ENCODE peak calls at places on chromosome 10, in four cellular contexts. Z is GM06990, T is breast epithelium, F is NT2/D1. B is an unnamed sample.
A peak's percentile ranks its signal among the peaks of the same experiment; 100 is the strongest.

GRCh38 chr10:122089343-122090015 is 100.5 kb downstream of the TACC2 start:
- DNase-seq in Z (no peak), T (no peak), F (no peak), B (no peak)

GRCh38 chr10:11988924-11989323 is 53.7 kb downstream of the UPF2 start:
- DNase-seq in Z (no peak), T (no peak), F (no peak), B (no peak)

GRCh38 chr10:133359554-133359971 is 1.7 kb upstream of the FUOM start:
- DNase-seq in Z (no peak), T (no peak), F (no peak), B (no peak)

GRCh38 chr10:119412831-119413737 is 129.4 kb downstream of the RGS10 start:
- DNase-seq in Z (no peak), T (no peak), F (no peak), B (no peak)

GRCh38 chr10:7541137-7542087 is 125.4 kb downstream of the ITIH5 start:
- DNase-seq in Z (no peak), T (no peak), F (peak; percentile 77), B (no peak)

GRCh38 chr10:113381906-113382562 is 170.8 kb upstream of the HABP2 start:
- DNase-seq in Z (no peak), T (no peak), F (no peak), B (peak; percentile 37)

GRCh38 chr10:6579904-6580278 is at the start of gene PRKCQ:
- DNase-seq in Z (no peak), T (no peak), F (no peak), B (no peak)

GRCh38 chr10:123390874-123391273 is 236.7 kb downstream of the BUB3 start:
- DNase-seq in Z (peak; percentile 72), T (no peak), F (no peak), B (peak; percentile 91)

GRCh38 chr10:121696854-121697253 is 98.6 kb upstream of the FGFR2 start:
- DNase-seq in Z (no peak), T (no peak), F (no peak), B (peak; percentile 39)

GRCh38 chr10:12803781-12804180 is 197.7 kb downstream of the CCDC3 start:
- DNase-seq in Z (no peak), T (no peak), F (no peak), B (no peak)

GRCh38 chr10:27792191-27792590 is 46.6 kb upstream of the MKX start:
- DNase-seq in Z (no peak), T (no peak), F (no peak), B (no peak)

GRCh38 chr10:45080321-45080720 is 79.6 kb downstream of the ZNF22 start:
- DNase-seq in Z (no peak), T (no peak), F (no peak), B (no peak)

GRCh38 chr10:84543077-84543476 is 214.7 kb downstream of the CCSER2 start:
- DNase-seq in Z (no peak), T (no peak), F (no peak), B (no peak)

GRCh38 chr10:96488161-96488935 is 25.4 kb downstream of the TLL2 start:
- DNase-seq in Z (no peak), T (no peak), F (no peak), B (no peak)

GRCh38 chr10:1434202-1434601 is 303.1 kb downstream of the ADARB2 start:
- DNase-seq in Z (no peak), T (no peak), F (no peak), B (no peak)

GRCh38 chr10:34047389-34047788 is 712.9 kb upstream of the NRP1 start:
- DNase-seq in Z (no peak), T (no peak), F (no peak), B (no peak)

GRCh38 chr10:2980116-2980515 is 87.2 kb upstream of the PFKP start:
- DNase-seq in Z (no peak), T (no peak), F (no peak), B (no peak)

GRCh38 chr10:2978111-2978510 is 89.2 kb upstream of the PFKP start:
- DNase-seq in Z (no peak), T (no peak), F (peak; percentile 35), B (peak; percentile 39)

GRCh38 chr10:2978574-2979266 is 88.6 kb upstream of the PFKP start:
- DNase-seq in Z (no peak), T (no peak), F (no peak), B (no peak)

GRCh38 chr10:2980791-2981360 is 86.5 kb upstream of the PFKP start:
- DNase-seq in Z (no peak), T (no peak), F (no peak), B (peak; percentile 28)

GRCh38 chr10:2979267-2979660 is 88.1 kb upstream of the PFKP start:
- DNase-seq in Z (no peak), T (no peak), F (no peak), B (no peak)
- H3K4me3 ChIP-seq in Z (no peak overlapping the region), T (no peak overlapping the region), F (no peak overlapping the region), B (no peak overlapping the region)

GRCh38 chr10:103832806-103833205 is 22.6 kb downstream of the SH3PXD2A start:
- DNase-seq in Z (no peak), T (no peak), F (no peak), B (no peak)

GRCh38 chr10:103833731-103834365 is 21.5 kb downstream of the SH3PXD2A start:
- DNase-seq in Z (no peak), T (no peak), F (no peak), B (no peak)

GRCh38 chr10:103835121-103836045 is 20.0 kb downstream of the SH3PXD2A start:
- DNase-seq in Z (no peak), T (no peak), F (no peak), B (no peak)

GRCh38 chr10:103836273-103836672 is 19.1 kb downstream of the SH3PXD2A start:
- DNase-seq in Z (no peak), T (no peak), F (no peak), B (no peak)

DNA sequence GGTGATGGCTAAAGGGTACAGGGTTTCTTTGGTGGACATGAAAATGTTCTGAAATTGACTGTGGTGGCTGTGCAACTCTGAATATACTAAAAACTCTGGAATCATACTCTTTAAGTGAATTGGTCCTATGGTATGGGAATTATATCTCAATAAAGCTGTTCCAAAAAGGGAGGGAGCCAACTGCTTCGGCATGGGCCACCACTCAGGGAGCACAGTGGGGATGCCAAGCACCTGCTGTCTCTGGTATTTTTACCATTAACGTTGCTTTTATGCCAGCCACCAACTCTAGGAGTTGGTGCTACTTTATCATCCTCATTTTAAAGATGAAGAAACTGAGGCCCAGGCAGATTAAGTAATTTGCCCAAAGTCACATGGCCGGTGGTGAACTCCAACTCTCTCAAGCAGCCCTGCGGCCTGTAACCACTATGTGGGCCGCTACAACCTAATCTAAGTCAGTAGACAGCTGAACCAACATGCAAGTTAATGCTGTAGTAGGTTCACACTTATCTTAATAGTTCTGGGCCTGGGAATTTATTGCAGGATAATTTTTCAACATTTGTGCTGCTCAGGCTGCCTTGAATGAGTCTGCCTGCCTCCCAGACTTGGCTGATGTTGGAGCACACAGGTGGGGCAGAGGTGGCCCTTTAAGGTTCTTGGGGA is 20.8 kb downstream of the SH3PXD2A start:
- DNase-seq in Z (no peak), T (no peak), F (no peak), B (no peak)
- H3K4me3 ChIP-seq in Z (no peak overlapping the region), T (no peak overlapping the region), F (no peak overlapping the region), B (no peak overlapping the region)

GRCh38 chr10:61965694-61966284 is 64.3 kb downstream of the ARID5B start:
- DNase-seq in Z (no peak), T (no peak), F (no peak), B (no peak)
- H3K4me3 ChIP-seq in Z (no peak overlapping the region), T (no peak overlapping the region), F (no peak overlapping the region), B (peak overlapping the region; percentile 41)

GRCh38 chr10:99374526-99374925 is 45.4 kb downstream of the CNNM1 start:
- DNase-seq in Z (no peak), T (no peak), F (no peak), B (no peak)
- H3K4me3 ChIP-seq in Z (no peak overlapping the region), T (no peak overlapping the region), F (no peak overlapping the region), B (no peak overlapping the region)

GRCh38 chr10:71212249-71213126 is at the start of gene UNC5B:
- DNase-seq in Z (peak; percentile 74), T (peak; percentile 91), F (no peak), B (peak; percentile 42)
- H3K4me3 ChIP-seq in Z (no peak within 1 kb of the TSS), T (peak within 1 kb of the TSS; percentile 90), F (peak within 1 kb of the TSS; percentile 78), B (no peak within 1 kb of the TSS)

DNA sequence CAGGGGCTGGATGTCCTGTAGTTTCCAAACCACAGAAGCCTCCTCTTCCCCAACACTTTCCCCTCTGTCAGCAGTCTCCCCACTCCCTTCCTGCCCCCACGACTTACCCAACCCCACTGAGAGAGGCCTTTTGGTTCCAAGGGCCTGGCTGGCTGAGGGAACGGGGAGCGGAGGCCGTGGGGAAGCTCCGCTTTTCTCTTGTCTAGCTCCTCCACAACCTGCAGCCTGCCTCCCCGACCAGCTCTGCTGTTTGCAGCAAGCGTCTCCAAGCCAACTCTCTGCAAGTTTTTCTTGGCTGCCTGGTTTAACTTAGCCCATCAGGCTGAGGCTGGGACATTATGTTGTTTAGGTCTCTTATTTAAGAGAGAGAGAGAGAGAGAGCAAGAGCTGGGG is 126.8 kb downstream of the NEURL1 start:
- DNase-seq in Z (no peak), T (no peak), F (no peak), B (no peak)
- H3K4me3 ChIP-seq in Z (no peak overlapping the region), T (no peak overlapping the region), F (no peak overlapping the region), B (no peak overlapping the region)

GRCh38 chr10:31927597-31928530 is 767 bp downstream of the ARHGAP12 start:
- DNase-seq in Z (peak; percentile 70), T (no peak), F (no peak), B (peak; percentile 71)

GRCh38 chr10:31932838-31933237 is 4.2 kb upstream of the ARHGAP12 start:
- DNase-seq in Z (no peak), T (no peak), F (no peak), B (no peak)

GRCh38 chr10:31928531-31929259 is at the start of gene ARHGAP12:
- DNase-seq in Z (peak; percentile 89), T (peak; percentile 92), F (peak; percentile 54), B (peak; percentile 90)

GRCh38 chr10:31929260-31929985 is 792 bp upstream of the ARHGAP12 start:
- DNase-seq in Z (peak; percentile 64), T (peak; percentile 58), F (no peak), B (peak; percentile 55)

GRCh38 chr10:31929986-31930675 is 1.5 kb upstream of the ARHGAP12 start:
- DNase-seq in Z (peak; percentile 24), T (no peak), F (no peak), B (peak; percentile 61)
- H3K4me3 ChIP-seq in Z (peak overlapping the region; percentile 89), T (peak overlapping the region; percentile 79), F (peak overlapping the region; percentile 13), B (peak overlapping the region; percentile 95)

DNA sequence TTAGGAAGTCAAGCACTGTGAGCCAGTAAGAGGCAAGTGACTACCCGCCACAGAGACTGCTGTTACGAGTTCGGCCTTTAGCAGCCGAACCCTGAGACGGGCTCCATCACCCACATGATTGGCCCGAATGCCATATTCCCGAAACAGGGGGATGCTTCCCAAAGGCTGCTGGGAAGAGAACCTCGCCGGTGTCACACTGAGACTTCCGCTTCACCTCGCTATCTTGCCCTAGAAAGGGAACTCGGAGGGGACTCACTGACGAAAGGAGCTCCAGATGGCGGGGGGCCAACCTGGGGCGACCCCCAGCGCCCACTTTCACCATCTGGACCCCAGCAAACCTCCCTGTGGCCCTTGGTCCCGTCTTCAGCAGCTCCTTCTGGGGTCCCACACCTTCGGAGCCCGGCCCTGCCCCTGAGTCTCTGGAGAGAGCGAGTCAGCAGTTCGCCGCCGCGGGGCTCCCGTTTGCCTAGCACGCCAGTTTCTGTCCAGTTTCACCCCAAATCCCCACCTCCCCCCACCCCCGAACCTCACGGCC is 547 bp downstream of the HPS1 start:
- DNase-seq in Z (no peak), T (no peak), F (no peak), B (peak; percentile 47)
- H3K4me3 ChIP-seq in Z (peak overlapping the region; percentile 76), T (peak overlapping the region; percentile 97), F (peak overlapping the region; percentile 69), B (peak overlapping the region; percentile 78)

GRCh38 chr10:65531545-65531944 is 1394.3 kb upstream of the LRRTM3 start:
- DNase-seq in Z (no peak), T (no peak), F (no peak), B (no peak)
- H3K4me3 ChIP-seq in Z (no peak overlapping the region), T (no peak overlapping the region), F (no peak overlapping the region), B (no peak overlapping the region)